ENCODE peak calls at places on chromosomes 6 and 20, in ten cellular contexts. S, P, G, K, W, Y, V, B, T and F are unnamed samples. For H3K27me3, the result is how much of the 10 kb centered on the place peaks cover.

GRCh38 chr6:136508701-136509387 is 41.4 kb downstream of the MAP7 start:
- DNase-seq in B (no peak), Y (no peak), V (no peak), W (no peak), T (no peak), S (no peak), K (no peak), P (no peak), G (no peak), F (no peak)

GRCh38 chr20:34549291-34549928 is 9.1 kb upstream of the MAP1LC3A start:
- DNase-seq in V (no peak), S (no peak), P (no peak), W (peak), G (no peak), B (no peak), T (no peak), Y (no peak), K (no peak), F (no peak)

GRCh38 chr20:42714298-42715141 is 475.2 kb downstream of the PTPRT start:
- DNase-seq in P (no peak), K (no peak), G (no peak), T (no peak), W (no peak), V (no peak), S (no peak), Y (no peak), B (no peak), F (no peak)

GRCh38 chr6:146184701-146185100 is 155.8 kb downstream of the GRM1 start:
- DNase-seq in T (no peak), S (no peak), B (no peak), G (no peak), P (no peak), Y (no peak), K (no peak), V (no peak), W (no peak), F (no peak)

GRCh38 chr20:58446264-58446937 is 57.4 kb downstream of the VAPB start:
- DNase-seq in B (no peak), V (no peak), T (no peak), S (no peak), P (no peak), K (no peak), W (no peak), Y (no peak), G (no peak), F (no peak)

GRCh38 chr20:33640287-33640686 is 21.8 kb upstream of the C20orf144 start:
- DNase-seq in Y (no peak), G (no peak), P (no peak), B (no peak), T (no peak), V (no peak), K (no peak), S (no peak), W (no peak), F (no peak)

GRCh38 chr20:63737940-63738686 is 1.5 kb upstream of the SLC2A4RG start:
- DNase-seq in S (peak), T (no peak), B (no peak), P (no peak), Y (no peak), K (peak), V (no peak), G (no peak), W (peak), F (no peak)

GRCh38 chr20:52975024-52975732 is 3.0 kb downstream of the TSHZ2 start:
- DNase-seq in W (no peak), T (no peak), K (no peak), B (no peak), S (no peak), Y (no peak), V (no peak), P (no peak), G (no peak), F (no peak)

GRCh38 chr6:389622-390021 is 1.9 kb upstream of the IRF4 start:
- DNase-seq in V (no peak), W (peak), B (no peak), P (no peak), T (no peak), G (no peak), K (no peak), S (no peak), Y (no peak), F (no peak)

GRCh38 chr6:105593056-105593455 is 190.2 kb upstream of the PREP start:
- DNase-seq in Y (no peak), B (no peak), S (no peak), V (no peak), W (no peak), K (no peak), G (no peak), P (no peak), T (no peak), F (no peak)

GRCh38 chr6:144447487-144447886 is 162.4 kb downstream of the UTRN start:
- DNase-seq in T (no peak), G (no peak), K (no peak), P (no peak), W (no peak), Y (peak), S (no peak), B (no peak), V (no peak), F (no peak)

GRCh38 chr6:47246556-47246955 is 63.1 kb downstream of the TNFRSF21 start:
- DNase-seq in B (no peak), K (no peak), G (no peak), T (no peak), S (no peak), Y (no peak), V (no peak), W (no peak), P (no peak), F (no peak)

GRCh38 chr6:9458424-9458823 is 956.5 kb downstream of the TFAP2A start:
- DNase-seq in K (no peak), B (no peak), V (no peak), Y (no peak), W (no peak), P (no peak), S (no peak), T (no peak), G (no peak), F (no peak)

GRCh38 chr20:60092729-60093128 is 134.5 kb downstream of the CDH26 start:
- DNase-seq in P (no peak), G (no peak), S (no peak), Y (no peak), T (no peak), K (no peak), W (no peak), V (no peak), B (no peak), F (no peak)

GRCh38 chr6:151661509-151661908 is 146.0 kb upstream of the ESR1 start:
- DNase-seq in P (no peak), K (no peak), B (no peak), S (no peak), V (no peak), W (no peak), G (no peak), Y (no peak), T (no peak), F (no peak)

GRCh38 chr20:37354210-37355195 is 8.6 kb downstream of the SRC start:
- DNase-seq in W (peak), S (peak), B (no peak), V (no peak), T (peak), G (no peak), Y (no peak), P (no peak), K (peak), F (no peak)

GRCh38 chr6:146433881-146434741 is 109.5 kb upstream of the RAB32 start:
- DNase-seq in Y (no peak), T (peak), P (no peak), S (peak), V (no peak), K (peak), B (no peak), G (no peak), W (peak), F (no peak)

GRCh38 chr6:345747-346388 is 45.7 kb upstream of the IRF4 start:
- DNase-seq in T (no peak), W (no peak), Y (no peak), G (no peak), B (no peak), K (peak), S (no peak), P (no peak), V (no peak), F (no peak)

GRCh38 chr6:16082367-16082766 is 46.5 kb upstream of the MYLIP start:
- DNase-seq in B (no peak), S (no peak), G (no peak), K (no peak), W (no peak), T (no peak), P (no peak), V (no peak), Y (no peak), F (no peak)

GRCh38 chr6:38702471-38703397 is at the start of gene GLO1:
- DNase-seq in B (peak), T (peak), G (peak), P (peak), V (peak), K (peak), Y (peak), W (peak), S (peak), F (peak)

GRCh38 chr6:104226798-104227444 is 632.8 kb downstream of the HACE1 start:
- DNase-seq in Y (no peak), T (no peak), S (no peak), W (no peak), V (no peak), G (no peak), K (no peak), B (no peak), P (no peak), F (no peak)

GRCh38 chr6:37102299-37103168 is 67.4 kb upstream of the PIM1 start:
- DNase-seq in P (peak), Y (peak), S (peak), B (peak), T (peak), K (peak), G (peak), W (peak), V (peak), F (peak)

GRCh38 chr6:81906709-81907204 is 154.3 kb upstream of the TENT5A start:
- DNase-seq in B (no peak), S (no peak), W (no peak), V (no peak), T (no peak), P (no peak), G (no peak), K (no peak), Y (no peak), F (no peak)

GRCh38 chr20:17661121-17661744 is 20.8 kb downstream of the RRBP1 start:
- DNase-seq in P (no peak), K (no peak), S (peak), T (no peak), W (no peak), Y (no peak), G (peak), B (no peak), V (no peak), F (no peak)

GRCh38 chr6:138957484-138957883 is 30.6 kb downstream of the REPS1 start:
- DNase-seq in B (no peak), S (no peak), Y (no peak), V (no peak), G (no peak), P (no peak), K (no peak), W (no peak), T (no peak), F (no peak)

GRCh38 chr6:147060636-147061035 is 143.6 kb upstream of the STXBP5 start:
- DNase-seq in Y (no peak), W (no peak), K (no peak), G (no peak), T (no peak), V (no peak), P (no peak), B (no peak), S (no peak), F (no peak)

DNA sequence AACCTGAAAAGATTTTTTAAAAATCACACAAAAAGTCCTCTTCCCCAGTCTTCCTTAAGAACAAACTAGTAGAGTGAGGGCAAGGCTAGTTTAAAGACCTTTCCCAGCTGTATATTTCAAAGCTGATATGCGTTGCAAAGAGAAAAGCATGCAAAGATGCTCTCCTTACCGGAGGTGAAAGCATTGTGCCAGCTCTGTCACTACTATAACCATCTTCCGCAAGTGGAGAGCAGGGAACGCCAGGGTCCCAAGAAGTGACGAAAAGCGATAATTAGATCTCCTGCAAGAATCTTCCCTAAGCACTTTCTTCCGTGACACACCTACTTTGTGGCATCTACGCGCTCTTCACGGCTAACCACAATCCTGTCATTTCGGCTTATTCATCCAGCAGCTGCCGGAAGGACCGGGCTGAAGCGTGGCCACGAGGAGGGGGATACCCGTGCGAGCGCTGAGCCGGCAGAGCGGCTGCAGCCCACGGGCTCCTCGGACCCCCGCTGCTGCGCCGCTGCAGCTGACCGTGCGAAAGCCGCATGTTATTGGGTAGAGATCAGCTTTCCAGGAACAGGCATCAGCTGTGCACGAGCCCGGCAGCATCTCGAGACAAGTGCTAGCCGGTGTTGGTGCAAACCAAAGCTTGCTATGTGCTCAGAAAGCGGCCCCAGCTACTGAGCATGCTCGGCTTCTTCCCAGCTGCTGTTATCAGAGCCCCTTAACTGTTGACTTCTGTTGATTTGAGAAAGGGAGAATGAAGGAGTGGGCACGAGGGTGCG is 57.2 kb upstream of the ARHGAP18 start:
- DNase-seq in W (peak), Y (no peak), P (peak), V (peak), T (no peak), B (peak), G (peak), S (peak), K (peak), F (peak)
- H3K4me3 ChIP-seq in W (peak), Y (peak), P (peak), V (peak), T (no peak), B (peak), G (peak), S (peak), K (peak), F (peak)

GRCh38 chr6:30446259-30446658 is 43.0 kb upstream of the HLA-E start:
- DNase-seq in V (no peak), K (no peak), W (no peak), S (no peak), G (no peak), P (no peak), B (no peak), Y (no peak), T (no peak), F (no peak)

GRCh38 chr6:30447237-30447636 is 42.1 kb upstream of the HLA-E start:
- DNase-seq in V (no peak), Y (no peak), G (no peak), T (no peak), P (no peak), K (no peak), W (peak), S (no peak), B (no peak), F (no peak)

GRCh38 chr6:30441171-30441570 is 48.1 kb upstream of the HLA-E start:
- DNase-seq in B (no peak), Y (no peak), G (no peak), P (no peak), W (no peak), S (no peak), T (no peak), K (no peak), V (no peak), F (no peak)

GRCh38 chr6:30444451-30444742 is 44.9 kb upstream of the HLA-E start:
- DNase-seq in B (no peak), P (no peak), V (no peak), G (no peak), W (no peak), K (no peak), T (no peak), Y (no peak), S (no peak), F (no peak)

DNA sequence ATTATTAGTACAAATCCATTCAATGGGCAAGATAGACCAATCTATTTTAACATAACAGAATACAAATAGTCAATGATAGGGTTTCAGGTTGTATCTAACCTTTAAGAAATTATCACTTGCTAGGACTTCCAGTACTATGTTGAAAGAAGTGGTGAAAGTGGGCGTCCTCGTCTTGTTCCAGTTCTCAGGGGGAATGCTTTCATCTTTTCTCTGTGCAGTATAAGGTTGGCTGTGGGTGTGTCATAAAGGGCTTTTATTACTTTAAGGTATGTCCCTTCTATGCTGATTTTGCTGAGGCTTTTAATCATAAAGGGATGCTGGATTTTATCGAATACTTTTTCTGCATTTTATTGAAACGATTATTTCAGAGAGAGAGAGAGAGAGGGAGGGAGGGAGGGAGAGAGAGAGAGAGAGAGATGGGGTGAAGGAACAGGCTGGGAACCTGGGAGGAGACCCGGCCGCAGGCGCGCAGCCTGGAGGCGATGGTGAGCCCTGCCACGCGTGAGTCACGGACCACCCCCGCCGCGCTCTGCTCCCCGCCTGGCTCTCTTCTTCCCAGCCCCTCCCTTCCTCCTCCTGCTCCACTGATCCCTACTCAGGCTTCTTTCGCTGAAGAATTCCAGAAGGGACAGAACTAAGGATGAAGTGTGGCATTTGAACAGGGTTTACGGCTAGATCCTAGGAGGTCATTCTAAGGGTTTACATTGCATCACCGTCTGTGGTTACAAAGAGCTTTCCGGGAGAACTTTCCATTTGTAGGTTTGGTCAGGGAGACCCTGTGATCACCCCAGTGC is 45.5 kb upstream of the HLA-E start:
- DNase-seq in S (peak), Y (no peak), P (no peak), K (no peak), G (no peak), T (no peak), V (no peak), W (no peak), B (no peak), F (peak)
- H3K27me3 ChIP-seq in S (under half), Y (under half), P (half or more), K (half or more), G (half or more), T (half or more), V (under half), W (half or more), B (half or more), F (under half)

DNA sequence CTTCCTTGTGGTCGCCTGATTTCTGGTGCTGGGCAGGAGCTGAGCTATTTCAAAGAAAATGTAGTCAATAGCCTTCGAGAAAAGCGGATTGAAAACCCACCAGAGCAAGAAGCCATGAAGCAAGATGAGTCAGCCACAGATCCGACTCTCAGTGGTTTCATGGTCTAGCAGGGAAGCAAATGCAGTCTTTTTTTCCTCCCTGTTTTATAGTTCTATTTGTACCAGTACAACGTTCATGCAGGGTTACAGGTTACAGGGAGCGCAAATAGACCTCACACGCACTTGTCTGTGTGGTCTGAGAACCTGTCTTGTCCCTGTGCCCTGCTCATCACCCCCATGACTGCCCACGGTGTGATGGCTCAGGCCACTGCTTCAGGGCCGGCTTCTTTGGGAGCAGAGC is 309.8 kb upstream of the SUPT3H start:
- DNase-seq in G (no peak), Y (no peak), B (no peak), T (no peak), K (no peak), W (no peak), P (no peak), S (no peak), V (no peak), F (no peak)
- H3K4me3 ChIP-seq in G (no peak), Y (no peak), B (no peak), T (no peak), K (no peak), W (no peak), P (no peak), S (no peak), V (no peak), F (no peak)

GRCh38 chr6:169328112-169328801 is 74.6 kb upstream of the THBS2 start:
- DNase-seq in S (no peak), K (no peak), Y (no peak), G (peak), W (no peak), P (no peak), B (no peak), T (no peak), V (no peak), F (peak)
- H3K27me3 ChIP-seq in S (under half), K (under half), Y (under half), G (under half), W (under half), P (under half), B (under half), T (under half), V (under half), F (under half)

GRCh38 chr6:6764764-6765434 is 176.4 kb downstream of the LY86 start:
- DNase-seq in K (no peak), V (no peak), P (no peak), S (no peak), T (no peak), Y (no peak), W (no peak), G (no peak), B (no peak), F (no peak)

GRCh38 chr6:6753301-6753700 is 164.8 kb downstream of the LY86 start:
- DNase-seq in W (no peak), P (no peak), T (no peak), Y (no peak), K (no peak), V (no peak), G (no peak), B (no peak), S (no peak), F (no peak)

GRCh38 chr6:6760054-6760453 is 171.5 kb downstream of the LY86 start:
- DNase-seq in Y (no peak), B (no peak), P (no peak), K (no peak), G (no peak), T (no peak), W (no peak), V (no peak), S (no peak), F (no peak)

GRCh38 chr6:6758546-6758914 is 170.0 kb downstream of the LY86 start:
- DNase-seq in V (no peak), P (no peak), W (no peak), Y (no peak), T (no peak), K (no peak), G (no peak), S (no peak), B (no peak), F (no peak)

GRCh38 chr6:6758915-6759654 is 170.6 kb downstream of the LY86 start:
- DNase-seq in G (no peak), K (peak), P (no peak), V (peak), T (peak), S (no peak), W (peak), Y (no peak), B (no peak), F (no peak)
- H3K4me3 ChIP-seq in G (no peak), K (no peak), P (peak), V (no peak), T (no peak), S (no peak), W (no peak), Y (no peak), B (no peak), F (no peak)